ENCODE peak calls at places on chromosomes 7 and 10, in eight cellular contexts. Z is Peyer's patch; S is CD8-positive, alpha-beta T cell; E is heart left ventricle; Q is cardiac muscle cell; D is Panc1; K is pancreas; R is WERI-Rb-1. Y is an unnamed sample.

GRCh38 chr7:24756545-24756988 is 697 bp downstream of the GSDME start:
- DNase-seq in Z (no peak), S (no peak), E (no peak), Q (peak), D (no peak), K (no peak), R (no peak), Y (no peak)

GRCh38 chr7:140403878-140404564 is at the start of gene RAB19:
- DNase-seq in Z (peak), S (peak), E (no peak), Q (peak), D (no peak), K (peak), R (no peak), Y (no peak)

GRCh38 chr7:43553999-43554398 is 28.9 kb upstream of the STK17A start:
- DNase-seq in Z (no peak), S (no peak), E (no peak), Q (no peak), D (no peak), K (no peak), R (no peak), Y (peak)

GRCh38 chr10:64977912-64978311 is 1456.7 kb downstream of the REEP3 start:
- DNase-seq in Z (no peak), S (no peak), E (no peak), Q (no peak), D (no peak), K (no peak), R (no peak), Y (no peak)

GRCh38 chr10:28678687-28679457 is 1.6 kb downstream of the BAMBI start:
- DNase-seq in Z (no peak), S (no peak), E (no peak), Q (peak), D (no peak), K (no peak), R (no peak), Y (no peak)

GRCh38 chr10:34599401-34599800 is 215.7 kb downstream of the PARD3 start:
- DNase-seq in Z (no peak), S (no peak), E (no peak), Q (no peak), D (no peak), K (no peak), R (no peak), Y (no peak)

GRCh38 chr7:29866490-29866930 is 60.2 kb downstream of the WIPF3 start:
- DNase-seq in Z (no peak), S (no peak), E (peak), Q (no peak), D (no peak), K (no peak), R (no peak), Y (peak)

GRCh38 chr7:149772821-149773425 is 465 bp downstream of the ZNF467 start:
- DNase-seq in Z (peak), S (no peak), E (no peak), Q (peak), D (no peak), K (peak), R (peak), Y (no peak)

GRCh38 chr7:112192236-112193154 is 13.7 kb downstream of the DOCK4 start:
- DNase-seq in Z (no peak), S (no peak), E (peak), Q (no peak), D (peak), K (no peak), R (no peak), Y (no peak)

GRCh38 chr7:123717689-123718088 is 31.1 kb downstream of the WASL start:
- DNase-seq in Z (no peak), S (no peak), E (no peak), Q (no peak), D (no peak), K (no peak), R (no peak), Y (no peak)

GRCh38 chr7:16708496-16708895 is 45.1 kb upstream of the TSPAN13 start:
- DNase-seq in Z (no peak), S (no peak), E (no peak), Q (no peak), D (no peak), K (no peak), R (no peak), Y (no peak)

GRCh38 chr7:155576900-155577508 is 30.6 kb upstream of the CNPY1 start:
- DNase-seq in Z (no peak), S (no peak), E (no peak), Q (no peak), D (no peak), K (no peak), R (no peak), Y (no peak)

GRCh38 chr10:78330884-78331283 is 297.2 kb downstream of the RPS24 start:
- DNase-seq in Z (no peak), S (no peak), E (peak), Q (no peak), D (no peak), K (no peak), R (no peak), Y (no peak)

GRCh38 chr7:137074386-137075030 is 206.1 kb downstream of the CHRM2 start:
- DNase-seq in Z (no peak), S (no peak), E (no peak), Q (no peak), D (no peak), K (no peak), R (no peak), Y (no peak)

GRCh38 chr7:41187322-41187721 is 515.6 kb downstream of the INHBA start:
- DNase-seq in Z (no peak), S (no peak), E (no peak), Q (no peak), D (no peak), K (no peak), R (no peak), Y (no peak)

GRCh38 chr7:128030999-128031681 is at the start of gene LRRC4:
- DNase-seq in Z (peak), S (no peak), E (peak), Q (peak), D (no peak), K (no peak), R (peak), Y (peak)

GRCh38 chr7:130917669-130918128 is 183.7 kb upstream of the KLF14 start:
- DNase-seq in Z (no peak), S (no peak), E (no peak), Q (no peak), D (no peak), K (no peak), R (no peak), Y (no peak)

GRCh38 chr7:70419816-70420215 is 712.1 kb upstream of the GALNT17 start:
- DNase-seq in Z (no peak), S (no peak), E (no peak), Q (no peak), D (no peak), K (no peak), R (no peak), Y (no peak)

GRCh38 chr7:136923111-136923510 is 54.7 kb downstream of the CHRM2 start:
- DNase-seq in Z (no peak), S (no peak), E (no peak), Q (no peak), D (no peak), K (no peak), R (no peak), Y (no peak)

GRCh38 chr7:129724796-129725195 is 113.3 kb downstream of the NRF1 start:
- DNase-seq in Z (no peak), S (no peak), E (no peak), Q (no peak), D (no peak), K (no peak), R (no peak), Y (no peak)

GRCh38 chr7:45421096-45421495 is 153.1 kb upstream of the ADCY1 start:
- DNase-seq in Z (no peak), S (no peak), E (no peak), Q (no peak), D (no peak), K (no peak), R (no peak), Y (no peak)

GRCh38 chr10:91551856-91552255 is 81.0 kb downstream of the PPP1R3C start:
- DNase-seq in Z (no peak), S (no peak), E (peak), Q (peak), D (peak), K (peak), R (peak), Y (peak)

GRCh38 chr7:78326870-78327269 is 528.3 kb downstream of the PHTF2 start:
- DNase-seq in Z (no peak), S (no peak), E (peak), Q (no peak), D (no peak), K (no peak), R (no peak), Y (peak)

GRCh38 chr10:21961847-21962246 is 41.7 kb downstream of the DNAJC1 start:
- DNase-seq in Z (no peak), S (no peak), E (no peak), Q (no peak), D (no peak), K (no peak), R (no peak), Y (no peak)

GRCh38 chr7:22791204-22792158 is 31.2 kb downstream of the TOMM7 start:
- DNase-seq in Z (no peak), S (no peak), E (no peak), Q (no peak), D (no peak), K (no peak), R (no peak), Y (no peak)

GRCh38 chr10:11787846-11788245 is 35.3 kb upstream of the PROSER2 start:
- DNase-seq in Z (no peak), S (no peak), E (no peak), Q (no peak), D (no peak), K (no peak), R (no peak), Y (no peak)

GRCh38 chr7:156222151-156222550 is 409.9 kb upstream of the SHH start:
- DNase-seq in Z (no peak), S (no peak), E (no peak), Q (no peak), D (no peak), K (no peak), R (no peak), Y (no peak)

GRCh38 chr7:28405662-28406061 is 6.7 kb upstream of the CREB5 start:
- DNase-seq in Z (no peak), S (no peak), E (peak), Q (no peak), D (no peak), K (no peak), R (no peak), Y (no peak)

GRCh38 chr7:9029671-9030070 is 596.3 kb downstream of the NXPH1 start:
- DNase-seq in Z (no peak), S (no peak), E (no peak), Q (no peak), D (no peak), K (no peak), R (no peak), Y (no peak)

GRCh38 chr7:157073949-157074624 is 63.6 kb upstream of the MNX1 start:
- DNase-seq in Z (no peak), S (no peak), E (no peak), Q (no peak), D (no peak), K (no peak), R (no peak), Y (no peak)

GRCh38 chr10:133026726-133027395 is 60.9 kb upstream of the ADGRA1 start:
- DNase-seq in Z (no peak), S (no peak), E (no peak), Q (no peak), D (no peak), K (no peak), R (no peak), Y (peak)

GRCh38 chr7:7136857-7137309 is 45.5 kb upstream of the C1GALT1 start:
- DNase-seq in Z (no peak), S (no peak), E (no peak), Q (no peak), D (no peak), K (no peak), R (no peak), Y (no peak)

GRCh38 chr7:28564755-28565374 is 152.5 kb downstream of the CREB5 start:
- DNase-seq in Z (no peak), S (no peak), E (no peak), Q (no peak), D (no peak), K (no peak), R (no peak), Y (no peak)

GRCh38 chr10:59007307-59008025 is 169.0 kb upstream of the PHYHIPL start:
- DNase-seq in Z (no peak), S (no peak), E (no peak), Q (no peak), D (no peak), K (no peak), R (no peak), Y (no peak)

DNA sequence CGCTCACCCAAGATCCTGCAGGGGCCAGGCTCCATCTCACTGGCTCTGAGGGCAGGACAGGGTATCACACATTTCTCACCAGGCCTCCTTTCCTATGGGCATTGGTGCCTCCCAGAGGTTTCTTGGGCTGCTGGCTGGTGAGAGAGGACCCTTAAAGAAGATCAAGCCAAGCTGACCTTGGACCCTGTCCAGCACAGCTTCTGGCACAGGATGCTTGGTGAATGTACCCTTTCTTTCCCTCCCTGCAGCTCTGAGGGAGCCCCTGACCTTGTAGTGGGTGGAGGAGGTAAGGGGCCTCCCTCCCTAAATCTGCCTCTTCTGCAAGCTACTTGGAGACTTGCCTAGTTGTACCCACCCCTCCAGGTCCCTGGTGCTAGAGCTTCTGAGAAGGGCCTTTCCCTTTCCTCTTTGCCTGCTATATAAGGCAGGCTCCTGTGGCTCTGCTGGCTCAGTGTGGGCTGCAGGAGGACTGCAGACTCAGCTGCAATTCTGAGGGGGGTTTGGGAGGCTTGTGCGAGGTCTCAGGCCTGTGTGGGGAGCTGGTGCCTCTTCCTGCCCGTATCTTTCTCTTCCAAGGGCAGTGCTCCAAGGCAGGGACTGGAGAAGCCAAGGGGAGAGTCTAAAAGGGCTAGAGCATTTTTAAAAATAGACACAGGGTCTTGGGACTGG is 11.8 kb upstream of the TRIM8 start:
- DNase-seq in Z (no peak), S (no peak), E (no peak), Q (peak), D (no peak), K (no peak), R (no peak), Y (no peak)
- H3K27ac ChIP-seq in Z (peak), S (no peak), E (peak), Q (peak), D (no peak), K (no peak), R (no peak), Y (peak)

DNA sequence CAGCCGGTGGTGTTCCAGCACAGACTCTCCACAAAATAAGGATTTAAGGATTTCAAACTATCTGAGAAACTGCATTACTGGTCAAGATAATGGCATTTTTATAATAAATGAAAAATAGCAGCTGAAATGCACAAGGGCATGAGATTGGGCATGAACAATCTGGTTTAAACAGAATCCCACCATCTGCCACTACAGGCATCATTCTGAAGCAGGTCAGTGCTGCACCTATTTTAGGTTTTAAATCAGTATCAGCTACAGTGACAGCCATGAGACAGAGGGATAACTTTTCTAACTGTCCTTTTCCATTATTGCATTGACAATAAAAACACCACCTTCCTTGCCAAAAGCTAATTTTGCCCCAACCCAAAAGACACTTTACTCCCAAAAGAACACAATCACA is 186.8 kb downstream of the ETV1 start:
- DNase-seq in Z (no peak), S (no peak), E (no peak), Q (no peak), D (no peak), K (no peak), R (no peak), Y (no peak)
- H3K27ac ChIP-seq in Z (no peak), S (no peak), E (no peak), Q (no peak), D (no peak), K (no peak), R (no peak), Y (no peak)

DNA sequence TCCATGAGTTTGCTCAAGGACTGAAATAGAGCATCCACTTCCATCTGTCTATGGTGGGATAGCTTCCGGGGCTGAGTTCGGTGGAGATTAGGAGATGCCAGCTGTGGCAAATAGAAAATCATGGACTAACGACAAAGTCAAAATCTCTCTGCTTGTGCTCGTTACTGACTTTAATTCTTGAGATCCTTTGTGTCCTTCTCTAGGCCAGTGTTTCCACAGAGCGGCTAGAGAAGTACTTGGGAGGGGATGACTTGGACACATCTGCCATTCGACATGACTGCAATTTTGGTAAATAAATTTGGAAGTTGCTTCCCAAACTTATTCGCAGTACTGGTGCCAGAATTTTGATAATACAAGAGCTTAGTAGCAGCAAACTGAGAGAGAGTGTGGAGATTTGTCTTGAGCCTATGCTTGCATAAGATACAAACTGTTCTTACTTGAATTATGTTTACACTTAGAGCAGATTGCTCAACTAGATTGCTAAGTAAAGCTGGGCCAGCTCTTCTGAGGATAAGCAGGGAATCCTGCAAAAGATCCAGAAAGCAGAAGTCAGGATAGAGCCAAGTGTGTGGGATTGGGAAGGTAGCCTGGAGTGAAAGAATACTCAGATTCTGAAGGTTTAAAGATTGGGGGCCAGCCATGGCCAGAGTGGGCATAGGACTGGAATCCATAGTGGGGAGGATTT is 27.6 kb downstream of the ABCC2 start:
- DNase-seq in Z (no peak), S (no peak), E (no peak), Q (no peak), D (no peak), K (no peak), R (no peak), Y (no peak)
- H3K27ac ChIP-seq in Z (peak), S (no peak), E (no peak), Q (no peak), D (no peak), K (no peak), R (no peak), Y (no peak)

DNA sequence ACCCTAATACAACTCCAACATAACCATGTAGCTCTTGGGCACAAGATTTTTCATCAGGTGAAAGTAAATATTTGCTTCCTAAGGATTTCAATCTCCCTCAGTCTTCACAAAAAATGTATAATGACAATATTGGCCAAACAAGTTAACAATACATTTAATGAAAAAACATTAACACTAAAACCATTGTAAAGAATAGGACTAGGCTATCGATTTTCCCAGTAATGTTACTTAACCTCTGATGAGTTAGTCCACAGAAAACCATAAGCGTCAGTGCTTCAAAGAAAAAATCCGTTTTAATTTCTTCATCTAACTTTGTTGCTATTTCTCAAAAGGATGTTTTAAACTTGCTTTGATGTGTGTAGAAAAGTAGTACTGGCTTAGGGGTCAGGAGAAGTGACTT is 1.2 kb downstream of the ZNF33B start:
- DNase-seq in Z (no peak), S (no peak), E (no peak), Q (no peak), D (no peak), K (no peak), R (no peak), Y (no peak)
- H3K27ac ChIP-seq in Z (peak), S (peak), E (no peak), Q (no peak), D (peak), K (peak), R (no peak), Y (peak)

GRCh38 chr10:5018150-5018549 is 14.5 kb upstream of the AKR1C2 start:
- DNase-seq in Z (no peak), S (no peak), E (no peak), Q (no peak), D (no peak), K (no peak), R (no peak), Y (no peak)
- H3K27ac ChIP-seq in Z (no peak), S (no peak), E (no peak), Q (no peak), D (no peak), K (no peak), R (no peak), Y (peak)

Y was measured in heart right ventricle.